ENCODE peak calls at places on chromosomes 3 and 15, in nine cellular contexts. S, H, Q, Z, X, R, W, I and L are unnamed samples.

GRCh38 chr15:78139564-78139963 is 8.3 kb upstream of the CIB2 start:
- DNase-seq in I (no peak), X (no peak), Z (no peak), H (no peak), Q (no peak), R (no peak), S (no peak), W (no peak), L (no peak)

GRCh38 chr15:78396976-78397375 is 41.0 kb upstream of the IREB2 start:
- DNase-seq in I (peak), X (no peak), Z (peak), W (peak), Q (peak), S (no peak), H (peak), R (peak), L (no peak)

GRCh38 chr3:25362118-25362517 is 65.9 kb upstream of the RARB start:
- DNase-seq in S (no peak), R (no peak), Q (no peak), W (peak), Z (no peak), I (no peak), X (no peak), H (no peak), L (no peak)

GRCh38 chr3:119647177-119647576 is 13.2 kb downstream of the POPDC2 start:
- DNase-seq in Z (no peak), H (no peak), R (no peak), I (no peak), X (no peak), W (no peak), Q (no peak), S (no peak), L (no peak)

GRCh38 chr3:143970773-143971366 is 753 bp upstream of the DIPK2A start:
- DNase-seq in X (no peak), W (peak), Z (peak), S (peak), Q (peak), I (peak), R (peak), H (peak), L (no peak)

GRCh38 chr15:49697121-49697520 is 76.3 kb downstream of the DTWD1 start:
- DNase-seq in S (no peak), R (peak), Z (no peak), H (no peak), X (no peak), Q (peak), I (peak), W (no peak), L (no peak)

GRCh38 chr15:85582076-85582718 is 201.8 kb downstream of the AKAP13 start:
- DNase-seq in Z (no peak), S (no peak), H (no peak), R (peak), I (no peak), Q (peak), W (no peak), X (no peak), L (no peak)

GRCh38 chr3:172342097-172342659 is 106.1 kb downstream of the GHSR start:
- DNase-seq in S (no peak), W (no peak), X (no peak), Q (no peak), Z (no peak), H (no peak), I (no peak), R (no peak), L (peak)

GRCh38 chr3:27325419-27325818 is 43.8 kb downstream of the NEK10 start:
- DNase-seq in Q (peak), W (peak), S (no peak), R (no peak), X (no peak), I (no peak), Z (no peak), H (no peak), L (no peak)

GRCh38 chr15:38271895-38272294 is 19.3 kb downstream of the SPRED1 start:
- DNase-seq in H (no peak), X (no peak), S (no peak), W (no peak), Q (no peak), I (no peak), Z (no peak), R (no peak), L (no peak)

GRCh38 chr15:50786871-50787270 is 21.4 kb upstream of the SPPL2A start:
- DNase-seq in H (no peak), X (no peak), R (no peak), I (peak), Z (no peak), W (no peak), S (no peak), Q (peak), L (no peak)

GRCh38 chr15:65337436-65338070 is 33.1 kb downstream of the RNU5B-1 start:
- DNase-seq in I (no peak), Z (no peak), X (no peak), H (no peak), S (no peak), W (no peak), R (no peak), Q (no peak), L (no peak)

GRCh38 chr15:46331546-46331945 is 696.7 kb downstream of the SQOR start:
- DNase-seq in W (no peak), S (no peak), I (no peak), R (no peak), H (no peak), Q (no peak), Z (no peak), X (no peak), L (no peak)

GRCh38 chr15:53034767-53035245 is 244.7 kb upstream of the ONECUT1 start:
- DNase-seq in Q (no peak), H (no peak), I (no peak), S (no peak), W (no peak), X (no peak), Z (peak), R (no peak), L (no peak)

GRCh38 chr3:82410366-82410765 is 648.9 kb upstream of the GBE1 start:
- DNase-seq in H (no peak), X (no peak), W (peak), S (no peak), I (peak), Q (no peak), R (no peak), Z (no peak), L (peak)

GRCh38 chr15:36882487-36883108 is 217.8 kb downstream of the MEIS2 start:
- DNase-seq in H (no peak), W (peak), S (no peak), I (peak), R (no peak), X (no peak), Q (peak), Z (no peak), L (no peak)

GRCh38 chr3:127035672-127036071 is 52.8 kb downstream of the PLXNA1 start:
- DNase-seq in H (no peak), Z (peak), Q (peak), R (peak), S (no peak), I (peak), W (no peak), X (peak), L (peak)

GRCh38 chr3:42544492-42545283 is 37.1 kb downstream of the SEC22C start:
- DNase-seq in X (no peak), Z (peak), Q (peak), H (no peak), I (peak), S (no peak), W (no peak), R (no peak), L (peak)

GRCh38 chr3:188788621-188789081 is 383.1 kb upstream of the TPRG1 start:
- DNase-seq in S (no peak), I (peak), Q (peak), W (no peak), Z (no peak), R (peak), H (no peak), X (no peak), L (no peak)

GRCh38 chr3:71926242-71926560 is 141.3 kb upstream of the PROK2 start:
- DNase-seq in Q (peak), W (peak), S (peak), I (peak), Z (peak), H (peak), X (peak), R (peak), L (no peak)

GRCh38 chr15:82808634-82809041 is 790 bp upstream of the WHAMM start:
- DNase-seq in H (peak), I (no peak), R (no peak), Z (no peak), Q (no peak), X (no peak), S (peak), W (no peak), L (no peak)

GRCh38 chr15:32030795-32031194 is 480 bp downstream of the CHRNA7 start:
- DNase-seq in S (peak), R (peak), Z (peak), I (no peak), H (no peak), Q (peak), X (no peak), W (peak), L (no peak)

GRCh38 chr3:113148307-113148703 is 63.1 kb upstream of the BOC start:
- DNase-seq in W (no peak), I (peak), H (no peak), R (no peak), Z (peak), S (no peak), Q (no peak), X (no peak), L (peak)

GRCh38 chr15:27574541-27575054 is 524.5 kb downstream of the OCA2 start:
- DNase-seq in R (no peak), Q (no peak), I (no peak), W (no peak), Z (no peak), S (no peak), H (no peak), X (no peak), L (no peak)

GRCh38 chr3:197356741-197357140 is 58.3 kb upstream of the DLG1 start:
- DNase-seq in R (no peak), I (no peak), W (no peak), Q (no peak), H (no peak), Z (no peak), X (no peak), S (no peak), L (no peak)

GRCh38 chr3:31252216-31253185 is 280.2 kb upstream of the STT3B start:
- DNase-seq in H (no peak), Q (no peak), Z (no peak), I (no peak), X (no peak), S (no peak), R (no peak), W (no peak), L (no peak)

GRCh38 chr3:15387171-15387581 is 40.2 kb downstream of the METTL6 start:
- DNase-seq in H (no peak), Q (peak), R (no peak), W (no peak), Z (no peak), X (no peak), I (peak), S (no peak), L (peak)

GRCh38 chr3:187025254-187025655 is 94.9 kb downstream of the ST6GAL1 start:
- DNase-seq in S (no peak), H (peak), X (no peak), R (no peak), Z (no peak), Q (no peak), I (no peak), W (no peak), L (no peak)

GRCh38 chr3:31409389-31409788 is 123.3 kb upstream of the STT3B start:
- DNase-seq in W (no peak), X (no peak), R (no peak), Q (no peak), S (no peak), Z (no peak), I (no peak), H (no peak), L (no peak)

GRCh38 chr15:23750179-23750578 is 63.1 kb upstream of the NDN start:
- DNase-seq in R (no peak), I (no peak), X (no peak), H (no peak), Z (no peak), S (no peak), Q (no peak), W (no peak), L (no peak)

GRCh38 chr15:97981058-97981457 is 20.6 kb downstream of the ARRDC4 start:
- DNase-seq in S (no peak), Z (no peak), H (no peak), X (no peak), W (no peak), Q (no peak), R (no peak), I (no peak), L (no peak)

GRCh38 chr15:70670680-70671079 is 92.7 kb downstream of the UACA start:
- DNase-seq in R (peak), Z (no peak), W (no peak), I (peak), S (no peak), X (no peak), Q (peak), H (no peak), L (no peak)

GRCh38 chr3:14548321-14548729 is 8.2 kb upstream of the GRIP2 start:
- DNase-seq in S (peak), W (peak), R (peak), H (peak), Z (peak), Q (peak), X (no peak), I (peak), L (no peak)

GRCh38 chr3:82802501-82802900 is 1041.1 kb upstream of the GBE1 start:
- DNase-seq in H (no peak), Q (no peak), W (no peak), R (no peak), S (no peak), I (peak), X (peak), Z (no peak), L (no peak)

GRCh38 chr3:194251007-194251406 is 100.1 kb downstream of the CPN2 start:
- DNase-seq in W (no peak), H (no peak), X (no peak), R (no peak), Q (no peak), Z (no peak), S (no peak), I (no peak), L (no peak)

GRCh38 chr15:47988564-47988963 is 132.2 kb upstream of the SLC24A5 start:
- DNase-seq in R (no peak), X (no peak), Q (no peak), S (no peak), H (no peak), W (peak), I (no peak), Z (no peak), L (no peak)

GRCh38 chr3:101853971-101854370 is 4.7 kb downstream of the NFKBIZ start:
- DNase-seq in H (no peak), X (no peak), R (no peak), I (no peak), Z (no peak), Q (no peak), S (no peak), W (no peak), L (no peak)

GRCh38 chr3:101853465-101853864 is 4.2 kb downstream of the NFKBIZ start:
- DNase-seq in H (no peak), Q (no peak), I (no peak), Z (no peak), R (no peak), X (no peak), S (no peak), W (no peak), L (no peak)

GRCh38 chr3:101852315-101852714 is 3.0 kb downstream of the NFKBIZ start:
- DNase-seq in R (no peak), Q (no peak), H (no peak), Z (no peak), S (no peak), W (no peak), I (no peak), X (no peak), L (no peak)

GRCh38 chr3:101852983-101853382 is 3.7 kb downstream of the NFKBIZ start:
- DNase-seq in S (no peak), X (no peak), W (no peak), H (no peak), R (no peak), Q (no peak), Z (no peak), I (no peak), L (no peak)

GRCh38 chr3:101854608-101855304 is 5.4 kb downstream of the NFKBIZ start:
- DNase-seq in X (no peak), Z (no peak), S (no peak), H (no peak), R (no peak), Q (no peak), I (no peak), W (no peak), L (no peak)
- H3K27ac ChIP-seq in X (no peak), Z (peak), S (no peak), H (no peak), R (no peak), Q (no peak), I (no peak), W (no peak), L (no peak)

DNA sequence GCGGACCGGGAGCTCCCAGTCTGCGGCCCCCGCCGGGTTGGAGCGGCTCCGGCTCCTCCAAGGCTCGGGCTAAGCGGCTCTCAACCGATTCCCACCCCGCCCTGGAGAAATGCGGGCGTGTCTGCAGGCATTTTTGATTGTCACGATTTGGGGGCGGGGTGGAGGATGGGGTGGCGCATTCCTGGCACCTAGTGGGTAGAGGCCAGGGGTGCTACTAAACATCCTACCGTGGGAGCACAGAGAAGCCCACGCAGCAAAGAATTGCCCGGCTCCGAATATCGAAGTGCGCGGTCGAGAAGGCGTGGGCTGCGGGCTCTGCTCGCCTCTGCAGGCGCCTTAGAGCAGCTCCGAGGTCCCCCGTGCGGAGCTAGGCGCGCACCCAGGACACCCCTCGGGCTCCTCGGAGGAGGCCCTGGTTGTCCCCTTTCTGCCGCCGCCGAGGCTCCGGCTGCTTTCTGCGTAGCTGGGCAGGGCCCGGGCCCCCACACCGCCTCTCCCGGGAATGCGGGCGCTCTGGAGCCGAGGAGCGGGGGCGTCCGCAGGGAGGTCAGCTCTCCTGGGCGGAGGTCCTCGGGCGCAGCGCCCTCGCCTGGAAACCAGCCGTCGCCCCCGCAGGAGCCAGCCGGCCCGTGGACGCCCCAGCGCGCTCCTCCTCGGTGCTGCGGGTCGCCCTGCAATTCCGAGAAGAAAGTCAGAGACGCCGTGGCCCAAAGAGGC is 16.5 kb upstream of the LAMP3 start:
- DNase-seq in X (no peak), S (no peak), H (peak), R (peak), Q (peak), Z (peak), W (peak), I (peak), L (peak)
- TF ChIP-seq EZH2 in X (no peak), S (no peak), H (no peak), R (no peak), Q (peak), Z (peak), W (peak), I (no peak), L (no peak)

GRCh38 chr15:92997821-92998220 is 91.2 kb downstream of the RGMA start:
- DNase-seq in W (no peak), Q (no peak), Z (no peak), S (no peak), I (no peak), R (no peak), H (no peak), X (no peak), L (no peak)

GRCh38 chr15:93005133-93005532 is 83.9 kb downstream of the RGMA start:
- DNase-seq in W (no peak), X (no peak), S (no peak), Z (no peak), R (no peak), Q (no peak), I (no peak), H (no peak), L (no peak)

GRCh38 chr15:93001881-93002280 is 87.1 kb downstream of the RGMA start:
- DNase-seq in Z (no peak), W (peak), Q (peak), R (peak), X (no peak), H (no peak), I (peak), S (no peak), L (no peak)

DNA sequence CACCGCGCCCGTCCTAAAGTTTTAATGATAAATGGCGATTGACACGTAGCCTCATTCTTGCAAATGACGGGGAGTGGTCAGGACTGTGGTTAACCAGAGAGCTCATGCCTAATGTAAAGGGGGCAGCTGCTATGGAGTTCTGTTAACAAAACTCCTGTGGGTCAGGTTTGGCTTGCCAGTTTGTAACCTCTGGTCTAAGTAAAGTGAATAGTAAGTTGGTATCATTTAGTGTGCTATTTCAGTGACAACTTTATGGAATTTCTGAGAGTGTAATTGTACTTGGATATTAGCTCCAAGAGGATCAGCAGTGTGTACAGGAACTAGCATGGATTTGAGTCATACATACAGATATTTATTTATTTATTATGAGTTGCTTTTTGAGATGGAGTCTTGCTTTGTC is 87.9 kb downstream of the RGMA start:
- DNase-seq in H (no peak), Z (no peak), X (no peak), Q (no peak), S (no peak), I (no peak), R (no peak), W (no peak), L (no peak)
- H3K27ac ChIP-seq in H (no peak), Z (no peak), X (no peak), Q (no peak), S (no peak), I (no peak), R (no peak), W (no peak), L (no peak)

GRCh38 chr15:40438712-40439111 is 2.0 kb upstream of the BAHD1 start:
- DNase-seq in H (no peak), Z (no peak), Q (no peak), I (no peak), W (no peak), R (no peak), X (no peak), S (no peak), L (no peak)

GRCh38 chr15:40436892-40437753 is 3.6 kb upstream of the BAHD1 start:
- DNase-seq in H (peak), W (peak), Q (no peak), R (no peak), X (no peak), Z (no peak), I (no peak), S (no peak), L (no peak)

GRCh38 chr15:40436116-40436891 is 4.4 kb upstream of the BAHD1 start:
- DNase-seq in H (peak), S (no peak), X (no peak), W (peak), Z (peak), Q (peak), I (no peak), R (no peak), L (no peak)

GRCh38 chr15:40437754-40438687 is 2.7 kb upstream of the BAHD1 start:
- DNase-seq in S (no peak), X (no peak), I (no peak), H (peak), R (no peak), W (peak), Z (no peak), Q (no peak), L (no peak)

DNA sequence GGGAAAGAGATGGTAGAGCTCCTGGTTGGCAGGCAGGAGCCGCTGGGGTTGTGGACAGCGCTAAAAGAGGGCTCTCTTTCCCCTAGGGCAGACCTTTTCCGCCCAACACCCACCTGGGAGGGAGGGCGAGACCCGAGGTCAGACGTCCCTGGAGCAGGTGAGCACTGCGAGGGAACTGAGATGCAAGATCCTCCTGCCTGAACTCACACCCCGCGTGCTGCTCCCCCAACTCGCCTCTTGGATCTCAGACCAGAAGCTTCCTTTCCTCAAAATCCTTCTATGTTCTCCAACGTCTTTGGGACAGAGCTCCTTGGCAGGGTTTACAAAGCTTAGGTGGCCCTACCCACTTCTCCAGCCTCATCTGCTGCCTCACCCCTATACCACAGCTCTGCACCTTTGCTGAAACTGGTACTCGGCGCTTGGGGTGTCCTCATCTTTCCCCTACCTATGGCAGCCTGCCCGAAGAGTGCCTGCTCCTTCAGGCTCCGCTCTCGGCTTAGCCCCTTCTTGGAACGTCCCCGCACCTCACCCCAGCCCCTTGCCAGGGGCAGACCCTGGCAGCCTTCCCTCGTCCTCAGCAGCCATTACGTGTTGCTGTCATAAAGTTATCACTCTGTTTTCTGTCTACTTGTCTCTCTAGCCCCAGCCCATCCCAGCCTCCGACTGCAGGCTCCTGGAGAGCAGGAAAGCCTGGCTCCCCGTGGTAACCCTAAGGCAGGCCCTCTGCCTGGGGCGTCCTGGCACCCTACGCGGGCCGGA is 5.2 kb upstream of the BAHD1 start:
- DNase-seq in S (no peak), W (no peak), R (no peak), H (no peak), Q (no peak), Z (no peak), I (no peak), X (no peak), L (no peak)
- TF ChIP-seq EZH2 in S (no peak), W (no peak), R (peak), H (no peak), Q (peak), Z (peak), I (no peak), X (peak), L (no peak)